ENCODE peak calls at places on chromosomes 13 and 19, in ten cellular contexts. L, D, S, I, H, W, V, E, O and P are unnamed samples. For H3K9me3, the result is how much of the 10 kb centered on the place peaks cover.

GRCh38 chr19:54160182-54160811 is 776 bp upstream of the LENG1 start:
- DNase-seq in I (no peak), D (no peak), O (no peak), E (no peak), S (peak), L (no peak), H (no peak), V (no peak), W (peak), P (no peak)

GRCh38 chr13:38223093-38223492 is 126.6 kb upstream of the UFM1 start:
- DNase-seq in V (no peak), I (no peak), D (no peak), L (no peak), S (peak), O (no peak), H (no peak), W (no peak), E (no peak), P (no peak)

GRCh38 chr13:110338441-110339101 is 31.5 kb downstream of the COL4A2 start:
- DNase-seq in E (peak), L (no peak), O (peak), W (no peak), D (no peak), V (peak), S (peak), I (no peak), H (no peak), P (no peak)

GRCh38 chr13:74771964-74772363 is 637.8 kb upstream of the KLF12 start:
- DNase-seq in S (peak), V (no peak), L (no peak), W (no peak), I (no peak), D (no peak), H (no peak), O (no peak), E (no peak), P (no peak)

GRCh38 chr13:86282450-86282849 is 483.2 kb upstream of the SLITRK6 start:
- DNase-seq in H (no peak), S (no peak), E (no peak), L (no peak), V (no peak), D (no peak), W (no peak), I (no peak), O (no peak), P (no peak)

GRCh38 chr13:54241719-54242118 is 1213.1 kb downstream of the OLFM4 start:
- DNase-seq in W (no peak), S (no peak), L (no peak), I (peak), H (no peak), E (no peak), D (no peak), O (peak), V (no peak), P (no peak)

GRCh38 chr19:4454952-4455738 is 2.4 kb downstream of the UBXN6 start:
- DNase-seq in O (no peak), W (no peak), V (peak), I (no peak), H (no peak), S (peak), D (no peak), L (no peak), E (peak), P (no peak)

GRCh38 chr19:8526345-8527062 is 12.5 kb upstream of the ZNF414 start:
- DNase-seq in E (peak), O (peak), L (peak), D (peak), I (peak), S (peak), H (peak), W (peak), V (peak), P (peak)

DNA sequence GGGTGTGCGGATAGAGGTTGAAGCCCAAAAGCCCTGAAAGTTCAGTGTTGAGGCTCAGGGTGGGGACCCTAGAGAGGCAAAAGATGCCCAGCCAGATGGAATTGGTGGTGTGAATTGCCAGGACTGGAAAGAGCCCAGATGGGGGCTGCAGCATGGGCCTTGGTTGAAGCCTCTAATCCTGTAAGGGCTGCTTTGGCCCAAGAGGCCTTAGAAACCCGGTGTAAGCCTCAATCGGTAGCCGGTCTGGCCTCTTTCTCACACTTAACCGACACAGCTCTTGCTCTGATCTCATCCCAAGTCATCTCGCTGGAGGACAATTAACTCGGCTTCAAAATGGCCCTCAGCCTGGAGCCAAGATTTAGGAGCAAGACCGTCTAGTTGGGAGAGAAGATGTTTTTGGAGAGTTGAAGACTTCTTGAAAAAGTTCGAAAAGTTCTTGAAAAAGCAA is 2.0 kb downstream of the TPM4 start:
- DNase-seq in H (no peak), O (peak), W (no peak), E (peak), D (no peak), V (no peak), L (peak), I (peak), S (peak), P (peak)
- TF ChIP-seq POLR2A in H (no peak), O (no peak), W (peak), E (no peak), D (no peak), V (no peak), L (no peak), I (no peak), S (no peak), P (no peak)

GRCh38 chr19:44951179-44952159 is 3.7 kb upstream of the CLPTM1 start:
- DNase-seq in V (peak), D (peak), L (peak), O (peak), H (peak), S (peak), W (peak), E (peak), I (peak), P (no peak)

GRCh38 chr19:44947041-44947581 is 1.3 kb downstream of the APOC2 start:
- DNase-seq in L (no peak), S (no peak), W (no peak), I (no peak), V (no peak), H (no peak), O (no peak), E (no peak), D (no peak), P (no peak)

GRCh38 chr19:44948763-44949374 is 3.0 kb downstream of the APOC2 start:
- DNase-seq in H (no peak), D (no peak), V (no peak), S (no peak), E (no peak), O (no peak), L (no peak), I (no peak), W (no peak), P (no peak)

GRCh38 chr19:44949550-44949949 is 3.7 kb downstream of the APOC2 start:
- DNase-seq in L (no peak), I (no peak), S (no peak), W (no peak), O (no peak), E (no peak), V (no peak), H (no peak), D (no peak), P (no peak)

GRCh38 chr19:44948237-44948636 is 2.4 kb downstream of the APOC2 start:
- DNase-seq in I (no peak), V (no peak), W (no peak), S (no peak), D (no peak), E (no peak), O (no peak), H (no peak), L (no peak), P (no peak)
- H3K4me3 ChIP-seq in I (no peak), V (no peak), W (no peak), S (no peak), D (no peak), E (no peak), O (no peak), H (no peak), L (no peak), P (no peak)

GRCh38 chr19:12247644-12248222 is 47.0 kb downstream of the ZNF44 start:
- DNase-seq in S (no peak), I (no peak), W (no peak), V (no peak), L (no peak), H (no peak), O (no peak), D (no peak), E (no peak), P (no peak)

DNA sequence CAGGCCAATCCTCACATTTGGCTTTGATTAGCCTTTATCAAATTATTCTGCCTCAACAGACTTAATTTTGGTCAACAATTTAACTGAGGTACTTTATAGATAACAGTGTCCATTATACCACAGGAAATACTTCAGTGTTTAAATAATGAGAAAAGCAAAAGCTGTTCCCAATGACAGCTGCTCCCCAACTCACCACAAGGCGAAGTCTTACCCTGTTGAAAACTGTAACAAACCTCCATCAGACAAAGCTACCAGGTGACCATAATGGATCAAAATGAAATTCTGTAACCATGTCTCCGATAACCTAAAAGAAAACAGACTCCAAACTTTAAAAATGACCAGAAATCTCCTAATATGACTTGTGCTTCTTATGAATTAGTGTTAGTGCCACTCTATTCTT is 50.3 kb downstream of the ZNF44 start:
- DNase-seq in E (no peak), O (no peak), H (no peak), D (no peak), L (no peak), V (no peak), I (no peak), S (no peak), W (no peak), P (no peak)
- H3K9me3 ChIP-seq in E (under half), O (under half), H (under half), D (half or more), L (under half), V (under half), I (under half), S (under half), W (under half), P (under half)

GRCh38 chr19:6373096-6373812 is 660 bp downstream of the ALKBH7 start:
- DNase-seq in E (peak), S (peak), V (peak), I (peak), L (peak), H (peak), D (peak), O (peak), W (peak), P (peak)
- TF ChIP-seq POLR2A in E (no peak), S (no peak), V (no peak), I (no peak), L (no peak), H (no peak), D (no peak), O (no peak), W (no peak), P (no peak)

GRCh38 chr19:720691-721160 is 12.0 kb downstream of the PALM start:
- DNase-seq in D (no peak), V (no peak), S (no peak), I (no peak), E (no peak), H (no peak), O (no peak), L (no peak), W (peak), P (no peak)
- H3K4me3 ChIP-seq in D (no peak), V (no peak), S (no peak), I (no peak), E (no peak), H (no peak), O (no peak), L (no peak), W (no peak), P (no peak)

GRCh38 chr19:16016226-16017137 is 59.8 kb upstream of the TPM4 start:
- DNase-seq in L (no peak), W (no peak), D (peak), S (no peak), E (no peak), H (no peak), V (no peak), O (no peak), I (no peak), P (no peak)
- H3K9me3 ChIP-seq in L (under half), W (half or more), D (under half), S (under half), E (under half), H (under half), V (under half), O (under half), I (under half), P (under half)

DNA sequence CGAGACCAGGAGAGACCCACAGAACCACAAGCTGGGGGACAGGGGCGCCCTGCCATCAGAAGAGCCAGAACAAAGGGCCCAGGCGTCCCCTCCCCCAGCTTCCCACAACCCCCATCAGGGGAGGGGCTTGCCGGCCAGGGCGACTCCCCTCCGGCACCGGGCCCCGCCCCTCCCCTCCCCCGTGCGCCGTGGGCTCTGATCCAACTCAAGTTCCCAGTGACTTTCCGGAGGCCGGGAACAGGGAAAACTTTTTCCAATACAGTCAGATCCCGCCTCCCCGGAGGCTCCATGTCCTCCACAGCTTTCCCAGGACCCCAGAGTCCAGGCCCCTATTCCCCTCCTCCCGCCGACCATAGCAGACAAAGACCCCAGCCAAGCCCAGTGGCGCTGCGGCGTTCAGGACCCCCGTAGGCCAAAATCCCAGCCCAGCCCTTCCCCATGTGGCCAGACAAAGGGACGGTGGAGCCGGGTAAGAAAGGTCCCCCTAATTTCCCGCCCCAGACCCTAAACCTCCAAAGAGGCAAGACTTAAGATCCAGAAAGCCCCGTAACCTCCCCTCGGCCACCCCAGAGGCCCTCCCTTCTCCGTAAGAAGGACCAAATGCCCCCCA is 673 bp downstream of the TEAD2 start:
- DNase-seq in O (peak), V (peak), S (peak), I (peak), L (peak), E (peak), W (no peak), D (peak), H (peak), P (peak)
- TF ChIP-seq POLR2A in O (peak), V (peak), S (peak), I (no peak), L (no peak), E (peak), W (peak), D (no peak), H (no peak), P (no peak)

DNA sequence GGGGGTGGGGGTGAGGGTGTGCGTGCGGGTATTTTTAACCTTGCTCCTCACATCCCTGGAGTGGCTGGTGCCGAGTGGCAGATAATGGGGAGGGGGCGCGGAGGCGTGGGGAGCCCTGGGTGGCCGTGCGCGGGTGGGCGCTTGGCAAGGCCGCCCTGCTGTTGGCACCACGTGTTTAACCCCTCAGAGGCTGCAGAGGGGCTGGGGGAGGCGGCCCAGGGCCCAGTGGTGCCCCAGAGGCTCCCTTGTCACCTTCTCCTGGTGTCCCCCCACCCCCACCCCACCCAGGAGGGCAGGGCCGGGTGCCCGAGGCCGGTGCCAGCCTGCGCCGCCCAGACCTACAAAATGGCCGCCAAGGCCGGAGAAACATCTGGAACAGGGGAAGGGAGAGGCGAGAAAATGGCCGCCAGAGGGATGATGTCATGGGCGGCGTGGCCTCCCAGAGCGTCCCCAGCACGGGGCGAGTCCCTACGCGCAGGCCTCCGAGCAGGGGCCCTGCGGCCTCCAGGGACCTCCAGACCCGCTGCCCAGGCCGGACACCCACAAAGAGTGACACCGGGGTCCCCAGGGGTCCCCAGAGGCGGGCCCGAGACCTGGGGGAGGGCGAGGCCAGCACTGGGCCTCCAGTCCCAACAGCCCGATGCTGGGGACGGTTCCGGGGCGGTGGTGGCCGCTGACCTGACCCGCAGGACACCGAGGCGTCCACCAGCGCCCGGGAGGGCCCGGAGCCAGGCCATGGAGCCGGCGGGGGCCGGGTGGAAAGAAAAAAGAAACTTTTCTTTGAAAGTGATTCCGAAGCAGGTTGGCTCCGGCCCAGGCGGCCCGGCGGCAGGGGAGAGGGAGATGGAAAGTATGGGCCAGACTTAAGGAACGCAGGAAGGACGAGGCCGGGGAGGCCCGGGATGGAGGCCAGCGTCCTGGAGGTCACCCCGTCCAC is 38.2 kb downstream of the NFIC start:
- DNase-seq in E (peak), W (no peak), L (no peak), D (peak), I (peak), V (peak), S (peak), H (no peak), O (peak), P (peak)
- H3K4me3 ChIP-seq in E (peak), W (no peak), L (peak), D (peak), I (no peak), V (peak), S (peak), H (no peak), O (peak), P (peak)

GRCh38 chr19:51887522-51888498 is at the start of gene ZNF577:
- DNase-seq in H (no peak), D (peak), W (peak), V (peak), L (peak), O (peak), E (peak), S (peak), I (peak), P (peak)
- H3K9me3 ChIP-seq in H (under half), D (half or more), W (under half), V (under half), L (half or more), O (half or more), E (under half), S (under half), I (under half), P (under half)